ENCODE peak calls at places on chromosomes 7 and 10, in four cellular contexts. J, S, M and U are unnamed samples.

GRCh38 chr7:104772405-104772821 is 241.6 kb upstream of the KMT2E start:
- DNase-seq in J (no peak), S (no peak), M (no peak), U (no peak)

GRCh38 chr7:3537210-3537875 is 236.3 kb downstream of the SDK1 start:
- DNase-seq in J (peak), S (peak), M (no peak), U (no peak)

GRCh38 chr7:102814025-102814471 is 65.2 kb downstream of the FAM185A start:
- DNase-seq in J (peak), S (no peak), M (no peak), U (no peak)

GRCh38 chr10:97422921-97423420 is 3.0 kb upstream of the PGAM1 start:
- DNase-seq in J (peak), S (no peak), M (no peak), U (no peak)

GRCh38 chr10:74058658-74059057 is 60.7 kb downstream of the VCL start:
- DNase-seq in J (peak), S (peak), M (no peak), U (no peak)

GRCh38 chr10:11227103-11227502 is 209.4 kb downstream of the CELF2 start:
- DNase-seq in J (no peak), S (no peak), M (no peak), U (no peak)

GRCh38 chr10:92291921-92292860 is 1.2 kb downstream of the MARCHF5 start:
- DNase-seq in J (peak), S (peak), M (no peak), U (peak)

GRCh38 chr7:36283171-36283570 is 106.5 kb upstream of the ANLN start:
- DNase-seq in J (no peak), S (no peak), M (peak), U (no peak)

GRCh38 chr7:130242198-130243014 is 24.3 kb upstream of the CPA2 start:
- DNase-seq in J (peak), S (peak), M (no peak), U (peak)

GRCh38 chr10:95964786-95965185 is 57.0 kb downstream of the CC2D2B start:
- DNase-seq in J (no peak), S (no peak), M (no peak), U (no peak)

GRCh38 chr10:91164520-91165065 is 55.9 kb upstream of the PCGF5 start:
- DNase-seq in J (peak), S (no peak), M (no peak), U (no peak)

GRCh38 chr7:55194522-55194921 is 170.6 kb upstream of the LANCL2 start:
- DNase-seq in J (no peak), S (no peak), M (no peak), U (no peak)

GRCh38 chr7:128796325-128796724 is 4.6 kb downstream of the CCDC136 start:
- DNase-seq in J (peak), S (no peak), M (no peak), U (no peak)

GRCh38 chr7:130988443-130988842 is 254.4 kb upstream of the KLF14 start:
- DNase-seq in J (no peak), S (no peak), M (no peak), U (no peak)

GRCh38 chr7:155455776-155456516 is 2.0 kb upstream of the EN2 start:
- DNase-seq in J (no peak), S (no peak), M (no peak), U (peak)

GRCh38 chr7:46169384-46169755 is 248.3 kb upstream of the IGFBP3 start:
- DNase-seq in J (no peak), S (no peak), M (no peak), U (no peak)

GRCh38 chr7:74674166-74674565 is 16.6 kb downstream of the GTF2I start:
- DNase-seq in J (peak), S (no peak), M (no peak), U (no peak)

GRCh38 chr7:136533732-136534131 is 334.7 kb upstream of the CHRM2 start:
- DNase-seq in J (no peak), S (no peak), M (no peak), U (no peak)

GRCh38 chr10:97408496-97408992 is 7.4 kb upstream of the RRP12 start:
- DNase-seq in J (peak), S (no peak), M (no peak), U (no peak)

GRCh38 chr10:71741029-71741428 is 21.5 kb upstream of the C10orf105 start:
- DNase-seq in J (no peak), S (no peak), M (no peak), U (no peak)

GRCh38 chr7:41652265-41652664 is 50.6 kb downstream of the INHBA start:
- DNase-seq in J (no peak), S (no peak), M (no peak), U (no peak)

GRCh38 chr7:2342492-2342891 is 12.1 kb upstream of the EIF3B start:
- DNase-seq in J (no peak), S (no peak), M (no peak), U (no peak)

GRCh38 chr7:78218051-78218450 is 419.5 kb downstream of the PHTF2 start:
- DNase-seq in J (peak), S (no peak), M (no peak), U (no peak)

GRCh38 chr7:95772771-95773581 is 622 bp downstream of the DYNC1I1 start:
- DNase-seq in J (peak), S (peak), M (peak), U (no peak)

GRCh38 chr7:146683439-146683838 is 566.8 kb downstream of the CNTNAP2 start:
- DNase-seq in J (peak), S (no peak), M (no peak), U (no peak)

GRCh38 chr7:136133491-136133990 is 156.4 kb upstream of the MTPN start:
- DNase-seq in J (no peak), S (no peak), M (no peak), U (no peak)

GRCh38 chr7:2876031-2876862 is 32.1 kb upstream of the GNA12 start:
- DNase-seq in J (peak), S (no peak), M (no peak), U (no peak)

GRCh38 chr7:25979605-25980004 is 172.4 kb upstream of the NFE2L3 start:
- DNase-seq in J (peak), S (no peak), M (no peak), U (no peak)

GRCh38 chr7:25988640-25989039 is 163.4 kb upstream of the NFE2L3 start:
- DNase-seq in J (no peak), S (no peak), M (no peak), U (no peak)

GRCh38 chr7:25985196-25985595 is 166.8 kb upstream of the NFE2L3 start:
- DNase-seq in J (no peak), S (no peak), M (no peak), U (no peak)

DNA sequence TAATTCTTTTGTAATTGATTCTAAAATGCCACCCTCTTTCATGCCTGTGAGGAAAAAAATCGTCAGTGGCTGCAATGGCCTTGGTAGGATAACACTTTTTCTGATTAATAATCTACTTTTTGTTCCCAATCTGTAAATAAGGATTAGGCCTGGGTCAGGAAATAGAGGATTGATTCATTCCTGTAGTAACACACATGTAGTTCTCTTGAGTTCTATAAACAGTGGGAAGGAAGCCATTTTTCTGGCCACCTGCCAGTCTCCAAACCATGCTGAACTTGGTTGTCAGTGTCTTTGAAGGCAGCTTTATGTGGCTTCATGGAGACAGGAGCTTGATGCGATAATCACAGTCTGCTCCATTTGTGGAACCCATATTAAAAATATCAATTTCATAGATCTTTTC is 169.3 kb upstream of the NFE2L3 start:
- DNase-seq in J (no peak), S (no peak), M (no peak), U (no peak)
- TF ChIP-seq CTCF in J (no peak), S (no peak), M (no peak), U (no peak)

DNA sequence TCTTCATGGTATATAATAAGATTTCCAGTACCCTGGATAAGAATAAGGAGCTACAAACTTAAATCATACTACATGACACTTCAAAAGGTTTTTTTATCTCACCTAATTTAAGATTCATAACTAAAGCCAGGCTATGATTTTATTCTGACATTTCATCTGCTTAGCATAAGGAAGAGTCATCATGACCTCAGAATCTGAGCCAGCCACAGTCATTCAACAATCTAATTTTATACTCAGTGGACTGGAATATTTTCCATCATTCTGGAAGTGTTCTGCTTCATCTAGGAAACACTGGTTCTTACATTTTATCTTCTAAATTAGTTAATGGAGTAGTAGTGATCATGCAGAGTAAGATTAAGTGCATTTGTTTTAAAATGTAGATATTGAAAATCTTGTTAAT is 102.1 kb upstream of the KCND2 start:
- DNase-seq in J (peak), S (no peak), M (no peak), U (no peak)
- TF ChIP-seq CTCF in J (no peak), S (no peak), M (no peak), U (no peak)

DNA sequence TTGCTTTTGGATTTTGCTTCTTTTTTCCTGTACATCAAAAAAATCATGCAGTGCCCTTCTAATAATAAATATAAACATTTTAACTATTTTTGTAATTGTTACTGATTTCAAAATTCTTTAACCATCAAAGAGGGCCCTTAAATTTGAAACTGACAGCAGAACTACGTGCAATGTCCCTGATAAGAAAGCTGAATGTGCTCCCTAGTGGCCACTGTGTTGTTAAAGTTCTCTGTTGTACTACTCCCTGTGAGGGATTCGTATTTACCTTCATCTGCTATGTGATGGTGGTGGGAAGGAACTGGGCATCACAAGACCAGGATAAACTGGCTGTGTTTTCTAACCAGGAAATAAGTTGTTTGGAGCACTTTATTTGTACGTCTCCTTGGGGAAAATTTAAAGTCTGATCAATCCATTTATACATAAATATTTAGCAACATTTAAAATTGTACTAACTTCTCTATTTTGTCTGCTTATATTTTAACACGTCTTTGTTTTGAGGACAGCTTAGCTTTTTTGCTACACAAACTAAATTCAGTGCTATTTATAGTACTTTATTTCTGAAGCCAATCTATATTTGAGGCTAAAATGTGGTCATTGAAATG is 322.4 kb downstream of the HGF start:
- DNase-seq in J (peak), S (peak), M (no peak), U (no peak)
- TF ChIP-seq CTCF in J (peak), S (peak), M (peak), U (no peak)

GRCh38 chr10:99659031-99659867 is at the start of gene ENTPD7:
- DNase-seq in J (peak), S (peak), M (peak), U (peak)
- TF ChIP-seq CTCF in J (peak), S (no peak), M (no peak), U (no peak)

DNA sequence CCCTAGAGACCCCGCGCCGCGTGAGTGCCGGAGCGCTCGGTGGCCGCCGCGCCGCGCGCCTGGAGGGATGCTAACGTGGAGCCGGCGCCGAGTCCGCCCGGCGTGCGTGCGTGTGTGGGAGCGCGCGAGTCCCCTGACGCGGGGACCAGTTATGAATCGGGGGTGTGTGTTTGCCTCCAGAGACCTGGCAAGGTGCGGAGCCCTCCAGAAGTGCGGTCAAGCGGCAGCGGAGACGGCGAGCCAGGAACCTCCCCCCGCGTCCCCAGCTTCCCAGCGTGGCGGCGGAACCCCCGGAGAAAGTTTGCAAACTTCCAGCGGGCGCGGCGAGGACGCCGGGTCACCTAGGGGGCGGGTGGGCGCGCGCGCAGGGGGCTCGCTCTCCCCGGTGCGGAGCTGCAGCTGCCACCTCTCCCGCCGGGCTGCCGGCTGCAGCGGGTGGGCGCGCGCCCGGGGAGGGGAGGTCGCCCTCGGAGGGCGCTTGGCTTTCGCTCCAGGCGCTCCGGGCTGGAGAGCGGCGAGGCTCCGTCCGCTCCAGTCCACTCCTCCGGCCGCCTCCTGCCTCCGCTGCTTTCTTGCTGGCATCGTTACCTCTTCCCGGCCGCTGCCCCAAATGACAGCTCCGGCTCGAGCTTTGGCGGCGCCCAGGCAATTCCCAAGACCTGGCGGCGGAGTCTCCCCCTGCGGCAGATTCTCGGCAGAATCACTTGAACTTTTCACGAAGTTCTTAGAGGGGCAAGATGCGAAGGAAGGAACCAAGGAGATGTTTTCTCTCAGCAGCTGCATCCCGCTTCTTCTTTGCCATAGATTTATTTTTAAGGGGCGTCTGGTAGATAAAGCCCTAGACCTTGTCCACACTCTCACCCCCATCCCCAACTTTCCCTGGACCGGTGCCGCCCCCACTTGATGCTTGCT is 2.3 kb upstream of the CREB5 start:
- DNase-seq in J (peak), S (peak), M (no peak), U (no peak)
- TF ChIP-seq CTCF in J (no peak), S (no peak), M (no peak), U (no peak)

DNA sequence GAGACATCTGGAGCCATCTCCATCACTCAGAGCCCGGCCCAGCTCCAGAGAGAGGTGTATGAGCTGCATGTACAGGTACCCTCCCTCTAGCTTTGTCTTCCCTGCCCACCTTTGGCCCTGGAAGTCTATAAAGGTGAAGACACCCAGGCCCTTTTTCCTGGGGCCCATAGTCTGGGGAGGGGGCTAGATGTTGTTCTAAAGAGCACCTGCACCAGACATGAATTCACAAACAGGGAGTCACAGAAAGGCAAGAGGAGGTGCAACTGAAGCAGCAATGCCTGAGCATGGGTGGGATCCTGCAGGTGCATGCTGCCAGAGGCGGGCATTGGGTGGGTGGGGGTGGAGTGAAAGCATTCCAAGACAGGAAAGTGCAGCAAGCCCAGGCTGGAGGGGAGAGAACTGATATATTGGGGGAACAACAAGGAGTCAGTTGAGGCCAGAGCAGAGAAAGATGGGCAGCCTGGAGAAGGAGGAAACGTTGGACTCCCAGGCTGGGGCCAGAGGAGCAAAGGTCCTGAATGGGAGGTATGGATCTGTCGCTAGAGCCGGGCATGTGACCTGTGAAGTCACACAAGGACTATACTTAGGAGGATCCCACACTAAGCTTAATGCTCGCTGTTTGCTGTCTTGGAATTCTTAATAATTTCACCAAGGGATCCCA is 11.6 kb downstream of the CDHR1 start:
- DNase-seq in J (no peak), S (no peak), M (peak), U (no peak)
- TF ChIP-seq CTCF in J (no peak), S (no peak), M (no peak), U (no peak)

GRCh38 chr10:133257489-133258065 is 19.1 kb downstream of the ADAM8 start:
- DNase-seq in J (peak), S (peak), M (no peak), U (no peak)
- TF ChIP-seq CTCF in J (peak), S (peak), M (no peak), U (peak)

GRCh38 chr10:44977287-44978212 is 1.1 kb downstream of the DEPP1 start:
- DNase-seq in J (no peak), S (no peak), M (peak), U (no peak)

GRCh38 chr10:44980309-44981171 is 1.9 kb upstream of the DEPP1 start:
- DNase-seq in J (peak), S (no peak), M (peak), U (peak)

GRCh38 chr10:44979281-44980181 is 922 bp upstream of the DEPP1 start:
- DNase-seq in J (peak), S (no peak), M (peak), U (no peak)

GRCh38 chr10:44978213-44978569 is 418 bp downstream of the DEPP1 start:
- DNase-seq in J (no peak), S (no peak), M (no peak), U (no peak)

GRCh38 chr10:44978570-44979280 is at the start of gene DEPP1:
- DNase-seq in J (peak), S (peak), M (peak), U (peak)
- TF ChIP-seq CTCF in J (peak), S (no peak), M (no peak), U (no peak)

GRCh38 chr10:128540806-128541739 is 414.9 kb upstream of the MKI67 start:
- DNase-seq in J (no peak), S (peak), M (peak), U (no peak)
- TF ChIP-seq CTCF in J (no peak), S (peak), M (no peak), U (no peak)

GRCh38 chr10:13349776-13350274 is 1.7 kb upstream of the SEPHS1 start:
- DNase-seq in J (peak), S (peak), M (no peak), U (no peak)

GRCh38 chr10:13351340-13351915 is 3.3 kb upstream of the SEPHS1 start:
- DNase-seq in J (no peak), S (no peak), M (no peak), U (peak)

GRCh38 chr10:13354783-13355182 is 6.7 kb upstream of the SEPHS1 start:
- DNase-seq in J (no peak), S (no peak), M (no peak), U (no peak)

GRCh38 chr10:13356392-13356791 is 8.3 kb upstream of the SEPHS1 start:
- DNase-seq in J (no peak), S (no peak), M (no peak), U (no peak)

GRCh38 chr10:13352519-13352918 is 4.4 kb upstream of the SEPHS1 start:
- DNase-seq in J (no peak), S (no peak), M (no peak), U (peak)
- TF ChIP-seq CTCF in J (no peak), S (no peak), M (no peak), U (peak)